ENCODE peak calls at places on chromosomes 7 and 10, in eight cellular contexts. S, M, H, D, V, G, I and K are unnamed samples.

GRCh38 chr10:125266541-125266940 is 106.2 kb upstream of the CTBP2 start:
- DNase-seq in S (no peak), M (no peak), H (no peak), D (no peak), V (peak), G (no peak), I (no peak), K (no peak)

GRCh38 chr10:103659674-103660363 is 166.3 kb downstream of the NEURL1 start:
- DNase-seq in S (peak), M (peak), H (no peak), D (no peak), V (peak), G (no peak), I (peak), K (no peak)

GRCh38 chr10:96673318-96674099 is 46.8 kb downstream of the PIK3AP1 start:
- DNase-seq in S (no peak), M (no peak), H (peak), D (no peak), V (peak), G (no peak), I (peak), K (no peak)

GRCh38 chr7:98777051-98777450 is 92.8 kb downstream of the TMEM130 start:
- DNase-seq in S (no peak), M (no peak), H (no peak), D (no peak), V (no peak), G (no peak), I (no peak), K (no peak)

GRCh38 chr7:76514926-76515325 is 4.6 kb downstream of the UPK3B start:
- DNase-seq in S (no peak), M (peak), H (no peak), D (no peak), V (no peak), G (no peak), I (no peak), K (no peak)

GRCh38 chr10:91349381-91349780 is 60.8 kb upstream of the HECTD2 start:
- DNase-seq in S (no peak), M (peak), H (peak), D (no peak), V (peak), G (no peak), I (peak), K (no peak)

GRCh38 chr7:138519061-138519798 is 59.2 kb downstream of the TRIM24 start:
- DNase-seq in S (no peak), M (no peak), H (no peak), D (no peak), V (no peak), G (no peak), I (no peak), K (no peak)

GRCh38 chr10:60778978-60779668 is 845 bp downstream of the CDK1 start:
- DNase-seq in S (no peak), M (no peak), H (peak), D (no peak), V (no peak), G (no peak), I (no peak), K (no peak)

GRCh38 chr7:42686594-42687156 is 225.2 kb downstream of the C7orf25 start:
- DNase-seq in S (no peak), M (no peak), H (peak), D (no peak), V (no peak), G (no peak), I (no peak), K (no peak)

GRCh38 chr7:121329460-121330052 is 756 bp downstream of the WNT16 start:
- DNase-seq in S (no peak), M (no peak), H (peak), D (no peak), V (no peak), G (no peak), I (peak), K (no peak)
- TF ChIP-seq CTCF in S (no peak), M (no peak), H (no peak), D (peak), V (no peak), G (no peak), I (no peak), K (no peak)

GRCh38 chr10:76700241-76700640 is 937.4 kb downstream of the KCNMA1 start:
- DNase-seq in S (no peak), M (no peak), H (no peak), D (no peak), V (no peak), G (no peak), I (no peak), K (no peak)

GRCh38 chr10:76695069-76695468 is 942.5 kb downstream of the KCNMA1 start:
- DNase-seq in S (no peak), M (no peak), H (no peak), D (no peak), V (no peak), G (no peak), I (no peak), K (no peak)

DNA sequence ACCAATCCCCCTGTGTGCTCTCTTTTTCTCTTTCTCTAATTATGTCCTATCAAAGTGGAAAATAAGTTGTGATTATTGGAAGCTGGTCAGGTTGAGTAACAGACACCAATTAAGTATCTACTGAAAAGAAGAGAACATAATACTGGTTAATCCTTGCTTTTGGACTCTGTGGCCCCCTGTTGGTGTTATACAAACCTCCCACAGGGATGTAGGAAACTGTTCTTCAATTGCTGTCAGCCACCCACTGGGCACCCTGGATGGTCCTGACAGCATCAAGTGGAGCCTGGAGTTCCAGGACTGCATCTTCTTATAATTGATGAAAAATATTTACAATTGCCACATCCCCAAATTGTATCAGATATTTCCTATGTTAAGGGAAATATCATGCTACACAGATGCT is 939.7 kb downstream of the KCNMA1 start:
- DNase-seq in S (no peak), M (no peak), H (no peak), D (no peak), V (no peak), G (no peak), I (no peak), K (no peak)
- TF ChIP-seq CTCF in S (no peak), M (no peak), H (no peak), D (peak), V (no peak), G (no peak), I (peak), K (no peak)

GRCh38 chr7:39746162-39746782 is 122.9 kb downstream of the RALA start:
- DNase-seq in S (peak), M (peak), H (peak), D (peak), V (peak), G (no peak), I (peak), K (peak)
- TF ChIP-seq CTCF in S (peak), M (peak), H (peak), D (peak), V (peak), G (peak), I (peak), K (peak)

GRCh38 chr7:122255454-122255853 is 49.1 kb downstream of the FEZF1 start:
- DNase-seq in S (no peak), M (no peak), H (no peak), D (no peak), V (no peak), G (no peak), I (no peak), K (no peak)
- TF ChIP-seq CTCF in S (no peak), M (no peak), H (no peak), D (no peak), V (no peak), G (no peak), I (no peak), K (no peak)

GRCh38 chr10:111206521-111206920 is 129.7 kb downstream of the ADRA2A start:
- DNase-seq in S (no peak), M (no peak), H (no peak), D (no peak), V (no peak), G (no peak), I (no peak), K (no peak)

GRCh38 chr10:111208951-111209350 is 132.1 kb downstream of the ADRA2A start:
- DNase-seq in S (no peak), M (no peak), H (no peak), D (no peak), V (no peak), G (no peak), I (no peak), K (no peak)

GRCh38 chr10:111209666-111210065 is 132.8 kb downstream of the ADRA2A start:
- DNase-seq in S (no peak), M (no peak), H (no peak), D (no peak), V (no peak), G (no peak), I (no peak), K (no peak)

GRCh38 chr10:111204880-111205279 is 128.1 kb downstream of the ADRA2A start:
- DNase-seq in S (no peak), M (no peak), H (no peak), D (no peak), V (no peak), G (no peak), I (no peak), K (no peak)

DNA sequence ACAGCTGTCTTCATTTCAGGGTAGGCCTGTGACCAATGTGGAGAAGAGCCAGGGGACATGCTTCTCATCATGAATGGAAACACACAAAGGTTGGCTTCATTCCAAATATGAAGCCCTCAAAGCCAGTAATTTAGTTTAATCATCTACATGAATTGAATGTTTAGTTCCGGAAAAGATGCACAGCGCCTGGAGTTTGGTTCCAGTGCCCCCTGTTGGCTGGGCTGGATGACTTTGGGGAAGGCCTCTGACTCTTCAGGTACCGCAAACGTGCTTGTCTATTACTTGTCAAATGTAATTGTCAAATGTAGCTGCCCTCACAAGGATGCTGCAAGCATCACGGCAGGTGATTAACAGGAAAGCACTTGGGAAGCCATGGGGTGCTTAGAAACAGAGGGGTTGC is 130.7 kb downstream of the ADRA2A start:
- DNase-seq in S (no peak), M (no peak), H (no peak), D (no peak), V (no peak), G (no peak), I (no peak), K (no peak)
- TF ChIP-seq CTCF in S (no peak), M (peak), H (no peak), D (peak), V (peak), G (peak), I (no peak), K (peak)

DNA sequence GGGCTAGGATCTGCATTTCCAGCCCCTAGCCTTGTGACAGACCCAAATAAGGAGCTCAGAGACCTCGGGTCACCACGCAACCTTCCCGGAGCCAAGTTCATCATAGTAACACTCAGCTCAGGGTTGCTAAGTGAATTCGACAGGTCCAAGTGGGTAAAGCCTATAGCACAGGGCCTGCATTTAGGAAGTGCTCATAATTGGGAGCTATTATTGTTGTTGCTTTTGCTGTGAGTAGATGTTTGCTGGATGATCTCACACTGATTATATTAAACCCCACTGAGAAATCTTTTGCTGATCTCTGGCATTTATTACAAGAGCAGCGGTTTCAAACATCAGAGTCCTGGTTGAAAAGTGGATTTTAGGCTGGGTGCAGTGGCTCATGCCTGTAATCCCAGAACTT is 20.3 kb upstream of the SAR1A start:
- DNase-seq in S (no peak), M (no peak), H (peak), D (no peak), V (no peak), G (no peak), I (peak), K (no peak)
- TF ChIP-seq CTCF in S (no peak), M (no peak), H (no peak), D (no peak), V (no peak), G (no peak), I (no peak), K (no peak)

GRCh38 chr7:6107924-6108323 is 76.7 kb downstream of the ANKRD61 start:
- DNase-seq in S (no peak), M (no peak), H (no peak), D (no peak), V (no peak), G (no peak), I (no peak), K (no peak)

GRCh38 chr7:6111041-6111440 is 79.9 kb downstream of the ANKRD61 start:
- DNase-seq in S (no peak), M (no peak), H (no peak), D (no peak), V (no peak), G (no peak), I (no peak), K (no peak)

DNA sequence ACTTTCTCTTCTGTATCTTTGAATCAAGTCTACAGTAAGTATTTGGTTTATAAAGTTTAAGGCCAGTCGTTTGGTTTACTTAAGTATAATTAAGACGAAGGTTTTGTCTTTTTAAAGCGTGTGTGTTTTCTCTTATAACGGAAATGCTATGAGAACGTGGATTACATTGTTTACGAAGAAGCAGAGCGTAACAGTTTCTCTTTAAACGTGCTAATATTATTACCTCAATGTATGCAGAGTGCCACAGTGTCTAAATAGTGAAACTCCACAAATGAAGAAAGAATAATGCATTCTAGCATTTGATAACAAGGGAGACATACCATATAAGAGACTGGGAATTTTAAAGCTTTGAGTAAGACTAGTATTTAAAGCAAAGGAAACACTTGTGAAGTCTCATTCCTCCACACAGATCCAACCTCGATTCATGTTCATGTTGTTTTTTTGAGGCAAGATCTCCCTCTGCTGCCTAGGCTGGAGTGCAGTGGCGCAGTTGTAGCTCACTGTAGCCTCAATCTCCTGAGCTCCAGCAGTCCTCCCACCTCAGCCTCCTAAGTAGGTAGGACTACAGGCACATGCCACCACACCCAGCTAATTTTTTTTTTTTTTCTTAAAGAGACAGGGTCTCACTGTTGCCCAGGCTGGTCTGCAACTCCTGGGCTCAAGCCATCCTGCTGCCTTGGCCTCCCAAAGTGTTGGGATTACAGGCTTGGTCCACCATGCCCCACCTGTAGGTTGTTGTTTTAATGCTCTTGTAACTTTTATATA is 75.1 kb downstream of the ANKRD61 start:
- DNase-seq in S (peak), M (no peak), H (no peak), D (no peak), V (peak), G (no peak), I (peak), K (no peak)
- TF ChIP-seq CTCF in S (peak), M (peak), H (peak), D (no peak), V (peak), G (peak), I (peak), K (peak)